ENCODE peak calls at places on chromosomes 2 and 18, in five cellular contexts. S is IMR-90, V is kidney, O is heart left ventricle, Z is H9. Y is an unnamed sample.

GRCh38 chr2:2683581-2683980 is 352.5 kb upstream of the MYT1L start:
- DNase-seq in Z (no peak), O (no peak), V (no peak), S (no peak), Y (no peak)

GRCh38 chr2:191710411-191710900 is 32.5 kb downstream of the NABP1 start:
- DNase-seq in Z (no peak), S (peak; percentile 88), O (no peak), V (no peak), Y (no peak)

GRCh38 chr18:7980136-7980535 is 413.0 kb downstream of the PTPRM start:
- DNase-seq in Z (peak; percentile 47), V (no peak), O (no peak), S (no peak), Y (no peak)

GRCh38 chr2:45869165-45869501 is 217.7 kb downstream of the PRKCE start:
- DNase-seq in S (peak; percentile 74), Z (no peak), O (no peak), V (no peak), Y (no peak)

GRCh38 chr2:241820625-241821384 is 11.8 kb downstream of the NEU4 start:
- DNase-seq in V (peak; percentile 77), O (peak; percentile 21), S (no peak), Z (peak; percentile 36), Y (no peak)

GRCh38 chr2:238161291-238162051 is 2.7 kb downstream of the ERFE start:
- DNase-seq in O (peak; percentile 25), S (no peak), V (peak; percentile 65), Z (no peak), Y (no peak)

GRCh38 chr2:215619989-215620388 is 184.1 kb upstream of the FN1 start:
- DNase-seq in V (peak; percentile 48), Z (no peak), O (peak; percentile 49), S (no peak), Y (no peak)

GRCh38 chr2:204586444-204587165 is 41.3 kb downstream of the PARD3B start:
- DNase-seq in Z (no peak), O (no peak), V (no peak), S (peak; percentile 64), Y (no peak)

GRCh38 chr2:15594291-15595256 is 2.9 kb downstream of the DDX1 start:
- DNase-seq in S (no peak), Z (no peak), V (no peak), O (no peak), Y (no peak)

GRCh38 chr2:109125595-109126500 is 3.2 kb upstream of the SH3RF3 start:
- DNase-seq in S (peak; percentile 98), O (no peak), V (no peak), Z (no peak), Y (no peak)

GRCh38 chr2:115297056-115297455 is 854.6 kb downstream of the DPP10 start:
- DNase-seq in O (no peak), Z (no peak), S (no peak), V (no peak), Y (no peak)
- H3K9me3 ChIP-seq in O (no peaks in the 10 kb centered on the region), Z (no peaks in the 10 kb centered on the region), S (peaks cover 8% of the 10 kb centered on the region), V (no peaks in the 10 kb centered on the region), Y (no peaks in the 10 kb centered on the region)

DNA sequence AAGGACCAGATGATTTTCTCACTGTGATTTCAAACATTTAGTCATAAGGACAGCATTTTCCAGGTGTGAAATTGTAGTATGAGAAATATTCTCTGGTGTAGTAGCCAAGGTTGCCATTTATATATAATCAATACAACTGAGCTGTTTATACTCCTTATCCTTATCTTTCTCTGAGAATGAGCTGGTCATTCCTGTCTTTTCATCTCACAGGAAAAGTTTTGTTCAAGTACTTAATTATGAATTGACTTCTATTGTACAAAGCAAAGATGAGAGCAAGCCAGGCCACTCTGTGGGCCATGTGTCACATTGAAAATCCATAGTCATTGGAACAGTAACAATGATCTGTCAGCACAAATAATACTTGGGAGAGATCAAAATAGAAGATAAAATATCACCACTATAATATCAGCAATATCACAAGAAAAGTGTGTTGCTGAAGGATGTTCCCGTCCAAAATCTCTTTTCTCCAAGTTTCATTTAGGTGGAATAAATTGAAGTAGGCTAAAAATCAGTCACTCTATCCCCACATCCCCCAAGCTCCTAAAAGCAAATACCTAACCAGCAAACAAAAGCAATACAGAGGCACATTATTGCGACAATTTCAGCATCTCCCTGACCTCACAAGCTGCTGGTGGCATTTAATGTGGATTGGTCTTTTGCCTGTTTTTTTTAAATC is 2.1 kb downstream of the RIT2 start:
- DNase-seq in V (no peak), Z (no peak), O (no peak), S (no peak), Y (no peak)
- H3K9me3 ChIP-seq in V (no peaks in the 10 kb centered on the region), Z (no peaks in the 10 kb centered on the region), O (no peaks in the 10 kb centered on the region), S (no peaks in the 10 kb centered on the region), Y (no peaks in the 10 kb centered on the region)

DNA sequence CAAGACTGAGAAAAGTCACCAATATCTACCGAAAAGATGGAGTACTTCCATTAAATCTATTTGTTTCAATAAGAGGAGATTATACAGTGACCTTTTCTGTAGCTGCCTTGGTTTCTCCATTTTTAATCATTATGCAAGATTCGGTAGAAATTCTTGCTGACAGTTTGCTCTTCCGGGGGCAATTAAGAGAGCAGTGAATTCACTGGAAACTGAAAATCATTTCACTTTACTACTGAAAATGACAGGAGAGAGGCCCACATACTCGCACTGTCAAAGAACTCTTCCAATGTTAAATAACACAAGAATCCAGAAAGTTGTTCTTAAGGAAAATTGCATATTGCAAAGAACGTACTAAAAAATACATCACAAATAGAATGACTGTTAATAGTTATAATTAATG is 699.3 kb downstream of the CBLN2 start:
- DNase-seq in S (no peak), Z (no peak), V (no peak), O (no peak), Y (no peak)
- H3K9me3 ChIP-seq in S (peaks cover 6% of the 10 kb centered on the region), Z (no peaks in the 10 kb centered on the region), V (no peaks in the 10 kb centered on the region), O (peaks cover 6% of the 10 kb centered on the region), Y (no peaks in the 10 kb centered on the region)

DNA sequence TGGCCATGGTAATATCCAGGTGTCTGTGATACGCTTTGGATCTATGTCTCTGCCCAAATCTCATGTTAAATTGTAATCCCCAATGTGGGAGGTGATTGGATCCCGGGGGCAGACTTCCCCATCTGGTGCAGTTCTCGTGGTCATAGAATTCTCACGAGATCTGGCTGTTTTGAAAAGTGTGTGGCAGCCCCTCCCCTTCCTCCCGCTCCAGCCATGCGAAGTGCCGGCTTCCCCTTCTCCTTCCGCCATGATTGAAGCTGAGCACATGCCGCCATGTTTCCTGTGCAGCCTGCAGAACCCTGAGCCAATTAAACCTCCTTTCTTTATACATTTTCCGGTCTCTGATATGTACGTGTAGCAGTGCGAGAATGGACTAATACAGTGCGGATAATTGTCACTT is 42.5 kb downstream of the GPC1 start:
- DNase-seq in S (no peak), O (no peak), V (peak; percentile 39), Z (peak; percentile 26), Y (no peak)
- H3K9me3 ChIP-seq in S (no peaks in the 10 kb centered on the region), O (peaks cover 35% of the 10 kb centered on the region), V (peaks cover 5% of the 10 kb centered on the region), Z (no peaks in the 10 kb centered on the region), Y (no peaks in the 10 kb centered on the region)

DNA sequence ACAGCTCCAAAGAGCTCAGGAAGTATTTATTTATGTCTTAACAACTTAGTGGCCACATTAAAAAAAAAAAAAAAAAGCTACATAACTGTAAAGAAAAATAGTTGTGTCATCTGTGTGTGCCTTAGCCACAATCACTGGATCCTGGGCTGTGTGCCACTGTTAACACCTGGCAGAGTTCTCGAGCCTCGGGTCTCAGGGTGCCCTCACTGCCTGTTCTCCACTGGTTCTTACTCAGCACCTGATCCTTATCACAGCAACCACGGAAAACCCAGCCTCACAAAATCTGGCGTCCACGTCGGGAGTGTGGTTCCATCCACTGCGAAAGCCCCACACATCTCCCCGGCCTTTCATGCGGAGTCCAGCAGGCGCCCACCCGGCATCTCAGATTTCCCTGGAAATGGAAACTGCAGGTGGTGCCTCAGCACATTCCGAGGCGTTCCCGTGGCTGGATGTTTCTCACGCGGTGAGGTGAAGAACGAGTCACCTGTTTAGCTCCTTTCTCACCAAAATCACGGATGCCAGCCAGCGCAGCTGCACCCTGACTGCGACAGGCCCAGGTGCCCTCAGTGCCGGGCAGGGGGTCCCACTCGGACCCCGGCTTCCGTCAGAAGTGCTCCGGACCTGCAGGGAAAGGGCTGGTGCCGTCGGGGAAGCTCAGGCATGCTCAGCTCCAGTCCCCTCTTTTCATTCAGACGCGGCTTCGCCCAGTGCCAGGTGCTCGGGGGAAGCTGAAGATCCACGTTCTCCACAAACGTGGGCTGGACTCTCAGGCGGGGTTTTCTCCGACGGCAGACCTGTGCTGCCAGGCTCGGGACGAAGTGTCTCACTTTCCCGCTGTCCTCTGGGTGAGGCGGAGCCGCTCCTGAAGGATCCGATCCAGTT is 198.7 kb upstream of the SALL3 start:
- DNase-seq in V (no peak), S (no peak), O (no peak), Z (peak; percentile 33), Y (no peak)
- H3K9me3 ChIP-seq in V (no peaks in the 10 kb centered on the region), S (peaks cover 43% of the 10 kb centered on the region), O (no peaks in the 10 kb centered on the region), Z (no peaks in the 10 kb centered on the region), Y (no peaks in the 10 kb centered on the region)

GRCh38 chr18:79887181-79888000 is 64.1 kb downstream of the SLC66A2 start:
- DNase-seq in Z (no peak), V (peak; percentile 74), S (no peak), O (peak; percentile 20), Y (no peak)
- H3K9me3 ChIP-seq in Z (peaks cover 8% of the 10 kb centered on the region), V (peaks cover 22% of the 10 kb centered on the region), S (peaks cover 36% of the 10 kb centered on the region), O (peaks cover 39% of the 10 kb centered on the region), Y (no peaks in the 10 kb centered on the region)

GRCh38 chr2:116874021-116874420 is 940.5 kb upstream of the DDX18 start:
- DNase-seq in O (no peak), Z (no peak), S (no peak), V (no peak), Y (no peak)
- H3K9me3 ChIP-seq in O (no peaks in the 10 kb centered on the region), Z (no peaks in the 10 kb centered on the region), S (peaks cover 10% of the 10 kb centered on the region), V (no peaks in the 10 kb centered on the region), Y (no peaks in the 10 kb centered on the region)

GRCh38 chr2:28702415-28702859 is 49.2 kb upstream of the PPP1CB start:
- DNase-seq in S (no peak), V (no peak), Z (no peak), O (peak; percentile 77), Y (no peak)

GRCh38 chr2:28697602-28698149 is 54.0 kb upstream of the PPP1CB start:
- DNase-seq in Z (no peak), V (no peak), O (no peak), S (no peak), Y (no peak)

GRCh38 chr2:28696261-28696660 is 55.4 kb upstream of the PPP1CB start:
- DNase-seq in V (no peak), Z (no peak), O (no peak), S (no peak), Y (no peak)

GRCh38 chr2:28695245-28695647 is 56.4 kb upstream of the PPP1CB start:
- DNase-seq in O (no peak), Z (no peak), V (no peak), S (no peak), Y (no peak)

DNA sequence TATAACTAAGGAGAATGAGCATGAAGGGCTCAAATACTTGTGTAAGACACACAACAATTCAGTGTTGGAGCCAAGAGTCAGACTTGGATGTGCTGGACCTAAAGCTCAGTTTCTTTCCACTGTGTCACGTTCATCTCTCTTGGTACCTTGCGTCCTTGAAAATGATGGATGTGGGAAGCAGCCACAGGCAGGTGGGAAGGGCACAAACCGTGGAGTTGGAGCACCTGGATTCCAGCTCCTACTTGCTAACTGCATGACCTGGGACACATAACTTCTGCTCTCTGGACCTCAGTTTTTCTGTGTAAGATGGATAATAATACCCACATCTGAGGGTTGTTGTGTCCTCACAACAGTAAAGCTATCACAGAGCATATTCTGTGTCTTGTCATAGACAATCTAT is 53.1 kb upstream of the PPP1CB start:
- DNase-seq in V (no peak), O (no peak), S (no peak), Z (no peak), Y (no peak)
- H3K9me3 ChIP-seq in V (no peaks in the 10 kb centered on the region), O (no peaks in the 10 kb centered on the region), S (no peaks in the 10 kb centered on the region), Z (no peaks in the 10 kb centered on the region), Y (no peaks in the 10 kb centered on the region)

DNA sequence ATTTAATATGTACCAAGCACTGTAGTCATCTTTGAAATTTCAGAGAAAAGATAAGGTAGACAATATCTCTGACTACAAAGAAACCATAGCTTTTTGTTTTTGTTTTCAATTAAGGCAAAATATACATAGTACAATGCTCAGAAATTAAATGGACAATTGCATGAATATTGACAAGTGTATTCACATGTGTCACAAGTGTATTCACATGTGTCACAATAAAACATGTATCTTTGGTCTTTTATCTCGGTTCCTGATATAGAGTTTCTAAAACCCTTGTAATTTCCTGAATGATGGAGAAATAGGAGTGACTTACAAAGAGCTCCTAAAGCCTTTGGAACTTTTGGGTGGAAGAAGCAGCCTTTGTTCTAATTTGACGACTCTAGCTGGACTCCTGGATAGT is 756.4 kb downstream of the EPHA4 start:
- DNase-seq in O (no peak), Z (no peak), S (no peak), V (no peak), Y (no peak)
- H3K9me3 ChIP-seq in O (no peaks in the 10 kb centered on the region), Z (no peaks in the 10 kb centered on the region), S (no peaks in the 10 kb centered on the region), V (no peaks in the 10 kb centered on the region), Y (no peaks in the 10 kb centered on the region)